ENCODE peak calls at places on chromosomes 7 and 10, in seven cellular contexts. One of them, this sample, is unnamed.

GRCh38 chr10:110511734-110512449 is 14.2 kb downstream of the DUSP5 start:
- DNase-seq in EH: peak; percentile 40
- DNase-seq in stimulated activated CD4-positive, alpha-beta T cell treated with anti-CD3 and anti-CD28 coated beads, Interleukin-4, amount 100 ng/mL, for 48 hours: no peak
- DNase-seq in iris pigment epithelial cell: no peak
- DNase-seq in uterus: no peak
- DNase-seq in HFFc6: no peak
- DNase-seq in NCI-H2081: no peak
- DNase-seq in this sample: no peak

GRCh38 chr10:74021248-74022055 is 23.5 kb downstream of the VCL start:
- DNase-seq in EH: peak; percentile 85
- DNase-seq in stimulated activated CD4-positive, alpha-beta T cell treated with anti-CD3 and anti-CD28 coated beads, Interleukin-4, amount 100 ng/mL, for 48 hours: no peak
- DNase-seq in iris pigment epithelial cell: peak; percentile 93
- DNase-seq in uterus: no peak
- DNase-seq in HFFc6: peak; percentile 63
- DNase-seq in NCI-H2081: no peak
- DNase-seq in this sample: peak; percentile 7

GRCh38 chr10:62760401-62760800 is 44.1 kb upstream of the ADO start:
- DNase-seq in EH: no peak
- DNase-seq in stimulated activated CD4-positive, alpha-beta T cell treated with anti-CD3 and anti-CD28 coated beads, Interleukin-4, amount 100 ng/mL, for 48 hours: no peak
- DNase-seq in iris pigment epithelial cell: no peak
- DNase-seq in uterus: no peak
- DNase-seq in HFFc6: no peak
- DNase-seq in NCI-H2081: no peak
- DNase-seq in this sample: peak; percentile 57

GRCh38 chr7:29839302-29839701 is 33.0 kb downstream of the WIPF3 start:
- DNase-seq in EH: peak; percentile 64
- DNase-seq in stimulated activated CD4-positive, alpha-beta T cell treated with anti-CD3 and anti-CD28 coated beads, Interleukin-4, amount 100 ng/mL, for 48 hours: no peak
- DNase-seq in iris pigment epithelial cell: peak; percentile 70
- DNase-seq in uterus: peak; percentile 49
- DNase-seq in HFFc6: peak; percentile 58
- DNase-seq in NCI-H2081: no peak
- DNase-seq in this sample: no peak

GRCh38 chr7:102836206-102836938 is 76.4 kb upstream of the LRRC17 start:
- DNase-seq in EH: peak; percentile 93
- DNase-seq in stimulated activated CD4-positive, alpha-beta T cell treated with anti-CD3 and anti-CD28 coated beads, Interleukin-4, amount 100 ng/mL, for 48 hours: no peak
- DNase-seq in iris pigment epithelial cell: peak; percentile 95
- DNase-seq in uterus: no peak
- DNase-seq in HFFc6: peak; percentile 84
- DNase-seq in NCI-H2081: no peak
- DNase-seq in this sample: no peak

GRCh38 chr7:41298343-41298875 is 404.5 kb downstream of the INHBA start:
- DNase-seq in EH: no peak
- DNase-seq in stimulated activated CD4-positive, alpha-beta T cell treated with anti-CD3 and anti-CD28 coated beads, Interleukin-4, amount 100 ng/mL, for 48 hours: no peak
- DNase-seq in iris pigment epithelial cell: no peak
- DNase-seq in uterus: no peak
- DNase-seq in HFFc6: no peak
- DNase-seq in NCI-H2081: no peak
- DNase-seq in this sample: no peak

GRCh38 chr10:121266370-121266769 is 331.9 kb downstream of the FGFR2 start:
- DNase-seq in EH: no peak
- DNase-seq in stimulated activated CD4-positive, alpha-beta T cell treated with anti-CD3 and anti-CD28 coated beads, Interleukin-4, amount 100 ng/mL, for 48 hours: no peak
- DNase-seq in iris pigment epithelial cell: no peak
- DNase-seq in uterus: no peak
- DNase-seq in HFFc6: no peak
- DNase-seq in NCI-H2081: no peak
- DNase-seq in this sample: no peak

GRCh38 chr7:130940326-130940725 is 206.3 kb upstream of the KLF14 start:
- DNase-seq in EH: no peak
- DNase-seq in stimulated activated CD4-positive, alpha-beta T cell treated with anti-CD3 and anti-CD28 coated beads, Interleukin-4, amount 100 ng/mL, for 48 hours: no peak
- DNase-seq in iris pigment epithelial cell: no peak
- DNase-seq in uterus: no peak
- DNase-seq in HFFc6: no peak
- DNase-seq in NCI-H2081: peak; percentile 31
- DNase-seq in this sample: no peak